ENCODE peak calls at places on chromosomes 5 and 9, in four cellular contexts. S, E, P and N are unnamed samples.

GRCh38 chr9:108861997-108862396 is at the start of gene ACTL7A:
- DNase-seq in S (no peak), P (no peak), E (no peak), N (no peak)

GRCh38 chr5:21574429-21574828 is 1278.7 kb downstream of the CDH12 start:
- DNase-seq in S (no peak), E (no peak), P (no peak), N (no peak)

GRCh38 chr5:75886706-75887105 is 169.5 kb upstream of the POC5 start:
- DNase-seq in S (no peak), E (no peak), P (no peak), N (peak)

GRCh38 chr5:174608631-174609097 is 115.7 kb upstream of the MSX2 start:
- DNase-seq in E (peak), S (peak), P (no peak), N (peak)

GRCh38 chr5:134149571-134150303 is 27.0 kb downstream of the SKP1 start:
- DNase-seq in S (peak), E (no peak), P (no peak), N (no peak)

GRCh38 chr5:68409259-68409658 is 193.7 kb downstream of the PIK3R1 start:
- DNase-seq in E (no peak), S (no peak), P (peak), N (peak)

GRCh38 chr5:134038143-134038542 is 33.4 kb upstream of the VDAC1 start:
- DNase-seq in P (no peak), E (no peak), S (no peak), N (no peak)

GRCh38 chr5:54063817-54064216 is 246.6 kb downstream of the ARL15 start:
- DNase-seq in P (no peak), E (no peak), S (no peak), N (peak)

GRCh38 chr9:28915256-28915930 is 1342.1 kb upstream of the C9orf72 start:
- DNase-seq in S (no peak), P (no peak), E (no peak), N (peak)

DNA sequence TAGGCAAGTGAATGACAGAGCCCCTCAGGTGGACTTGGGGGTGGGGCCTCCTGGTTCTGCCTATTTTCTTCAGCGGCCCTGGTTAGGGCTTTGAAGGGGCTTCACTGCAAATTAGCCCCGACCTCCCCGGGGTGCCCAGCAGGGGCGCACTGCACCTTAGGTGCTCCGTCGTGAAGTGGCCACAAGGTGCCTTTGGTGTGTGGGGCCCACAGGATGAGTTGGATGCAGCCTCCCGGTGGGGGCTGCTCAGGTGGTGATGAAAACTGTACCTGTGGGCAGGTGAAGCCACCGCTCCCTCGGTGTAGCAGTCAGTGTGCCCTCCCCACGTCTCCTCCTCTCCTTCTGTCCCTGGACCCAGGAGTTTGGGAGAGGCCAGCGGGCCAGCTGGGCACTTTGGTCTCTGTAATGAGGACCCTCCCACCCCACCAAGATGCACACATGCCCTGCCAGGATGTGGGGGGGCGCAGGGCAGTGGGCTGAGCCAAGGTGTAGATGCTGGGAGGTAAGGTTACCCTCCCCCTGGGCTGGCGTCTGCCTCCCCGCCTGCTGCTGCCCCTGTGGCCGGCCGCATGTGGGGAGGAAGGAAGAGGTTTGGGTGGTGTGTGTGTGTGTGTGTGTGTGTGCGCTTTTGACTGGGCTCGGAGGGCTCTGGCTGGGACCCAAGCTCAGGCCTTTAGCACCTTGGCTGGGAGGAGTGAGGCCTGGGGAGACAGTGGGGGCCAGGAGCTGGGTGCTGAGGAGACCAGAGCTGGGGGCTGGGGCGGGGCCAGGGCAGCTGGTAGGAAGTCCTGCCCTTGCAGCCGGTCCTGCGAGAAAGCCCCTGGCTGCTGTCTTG is 55.6 kb downstream of the RXRA start:
- DNase-seq in E (peak), P (no peak), S (no peak), N (no peak)
- TF ChIP-seq CTCF in E (no peak), P (peak), S (no peak), N (peak)

GRCh38 chr5:168292783-168293696 is 1.6 kb downstream of the WWC1 start:
- DNase-seq in S (no peak), P (no peak), E (no peak), N (no peak)

GRCh38 chr5:168290902-168291280 is 554 bp upstream of the WWC1 start:
- DNase-seq in E (no peak), P (no peak), S (no peak), N (no peak)

GRCh38 chr5:168288349-168289245 is 2.8 kb upstream of the WWC1 start:
- DNase-seq in S (peak), E (no peak), P (no peak), N (peak)

GRCh38 chr5:168291961-168292782 is 727 bp downstream of the WWC1 start:
- DNase-seq in E (no peak), S (no peak), P (no peak), N (no peak)

GRCh38 chr5:168291281-168291960 is at the start of gene WWC1:
- DNase-seq in S (peak), E (no peak), P (no peak), N (no peak)
- TF ChIP-seq CTCF in S (peak), E (no peak), P (no peak), N (peak)

GRCh38 chr9:89923961-89924504 is 319.2 kb downstream of the GADD45G start:
- DNase-seq in S (no peak), P (peak), E (no peak), N (no peak)
- TF ChIP-seq CTCF in S (no peak), P (no peak), E (peak), N (peak)

DNA sequence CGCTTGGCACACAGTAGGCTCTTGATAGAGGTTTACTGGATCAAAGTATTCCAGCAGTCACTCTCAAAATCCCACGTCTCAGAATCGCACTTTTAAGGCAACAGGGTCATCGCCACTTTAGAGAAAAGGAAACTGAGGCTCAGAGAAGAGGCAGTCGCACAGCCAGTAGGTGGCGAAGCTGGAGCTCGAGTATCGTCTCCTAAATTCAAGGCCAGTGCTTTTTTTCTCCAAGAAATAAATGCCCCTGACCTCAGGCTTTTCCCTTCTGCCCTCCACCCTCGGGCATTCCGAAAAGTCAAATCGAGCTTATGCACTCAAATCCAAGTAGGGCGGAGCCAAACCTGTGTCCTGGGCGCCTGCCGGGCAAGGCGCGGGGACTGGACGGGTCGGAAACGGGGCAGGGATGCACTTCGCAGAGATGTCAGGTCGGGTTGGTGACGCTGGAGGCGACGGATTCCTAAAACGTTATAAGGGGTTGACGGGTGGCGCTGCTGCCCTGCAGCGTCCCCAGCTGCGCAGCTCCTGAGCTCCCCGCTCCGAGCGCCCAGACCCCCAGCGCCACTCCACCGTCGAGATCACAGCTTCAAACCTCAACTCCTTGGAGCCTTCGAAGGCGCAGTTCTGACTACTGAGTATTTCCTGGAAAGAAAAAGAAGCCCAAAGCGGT is 4.7 kb upstream of the FOXB2 start:
- DNase-seq in S (no peak), P (no peak), E (no peak), N (no peak)
- TF ChIP-seq CTCF in S (no peak), P (no peak), E (no peak), N (peak)

GRCh38 chr9:136997830-136998234 is 1.5 kb upstream of the CLIC3 start:
- DNase-seq in S (no peak), E (no peak), P (no peak), N (no peak)
- TF ChIP-seq CTCF in S (no peak), E (no peak), P (no peak), N (peak)

DNA sequence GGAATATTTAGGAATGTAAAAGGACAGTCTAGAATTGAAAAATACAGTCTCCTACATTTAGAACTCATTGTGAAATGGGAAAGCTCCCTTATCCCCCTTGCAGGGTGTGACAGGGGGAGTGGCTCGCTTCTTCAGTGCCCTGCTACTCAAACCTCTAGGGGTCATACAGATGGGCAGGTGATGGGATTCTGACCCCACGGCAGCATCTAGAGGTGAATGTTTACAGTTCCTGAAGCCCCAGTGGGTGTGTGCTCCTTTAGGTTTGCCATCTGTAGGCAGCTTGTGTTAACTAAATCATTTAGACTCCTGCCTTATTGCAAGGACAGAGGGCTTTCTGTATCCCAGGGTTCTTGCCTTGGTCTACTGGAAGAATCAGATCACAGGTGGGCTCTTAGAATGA is 271.0 kb upstream of the MPDZ start:
- DNase-seq in P (no peak), E (no peak), S (no peak), N (no peak)
- TF ChIP-seq CTCF in P (no peak), E (no peak), S (no peak), N (no peak)

DNA sequence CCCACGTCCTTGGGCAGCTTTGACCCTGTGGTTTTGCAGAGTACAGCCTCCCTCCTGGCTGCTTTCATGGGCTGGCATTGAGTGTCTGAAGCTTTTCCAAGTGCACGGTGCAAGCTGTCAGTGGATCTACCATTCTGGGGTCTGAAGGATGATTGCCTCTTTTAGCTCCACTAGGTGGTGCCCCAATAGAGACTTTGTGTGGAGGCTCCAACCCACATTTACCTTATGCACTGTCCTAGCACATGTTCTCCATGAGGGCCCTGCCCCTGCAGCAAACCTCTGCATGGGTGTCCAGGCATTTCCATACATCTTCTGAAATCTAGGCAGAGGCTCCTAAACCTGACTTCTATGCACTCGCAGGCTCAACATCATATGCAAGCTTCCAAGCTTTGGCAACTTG is 644.2 kb upstream of the CDH9 start:
- DNase-seq in E (no peak), P (peak), S (no peak), N (no peak)
- TF ChIP-seq CTCF in E (no peak), P (no peak), S (no peak), N (peak)

GRCh38 chr9:86043999-86044398 is 55.4 kb downstream of the GOLM1 start:
- DNase-seq in E (no peak), P (no peak), S (no peak), N (no peak)
- TF ChIP-seq CTCF in E (no peak), P (no peak), S (no peak), N (peak)

DNA sequence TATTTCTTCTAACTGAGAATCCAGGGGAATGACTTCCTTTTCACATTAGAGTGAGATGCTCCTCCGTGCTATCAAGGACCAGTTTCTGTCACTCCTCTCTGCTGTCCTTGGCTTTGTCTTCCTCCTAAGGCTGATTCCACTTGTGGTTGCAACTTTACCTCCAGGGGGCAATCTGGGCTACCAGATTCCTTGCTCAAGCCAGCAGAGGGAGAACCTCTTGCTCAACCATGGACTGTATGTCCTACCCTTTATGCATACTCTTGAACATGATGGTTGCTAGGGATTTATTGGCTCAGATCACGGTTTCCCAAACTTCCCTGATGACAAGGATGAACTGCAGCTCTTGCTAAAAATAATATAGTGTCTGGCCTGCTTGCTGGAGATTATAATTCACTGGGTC is 24.0 kb downstream of the NNT start:
- DNase-seq in P (peak), E (no peak), S (no peak), N (no peak)
- TF ChIP-seq CTCF in P (peak), E (no peak), S (peak), N (peak)